ENCODE peak calls at places on chromosome X, in six cellular contexts. X is suprapubic skin, S is SK-N-SH, C is HepG2, A is stomach, I is K562. D is an unnamed sample.

GRCh38 chrX:66638591-66639500 is at the start of gene EDA2R:
- DNase-seq in X (no peak), S (peak), C (peak), A (no peak), I (no peak), D (peak)

GRCh38 chrX:8914636-8915035 is 113.5 kb upstream of the FAM9A start:
- DNase-seq in X (no peak), S (no peak), C (no peak), A (no peak), I (no peak), D (no peak)

GRCh38 chrX:39813631-39814246 is 284.0 kb downstream of the BCOR start:
- DNase-seq in X (peak), S (peak), C (no peak), A (peak), I (no peak), D (peak)

GRCh38 chrX:119045884-119046283 is 26.9 kb upstream of the CT47C1 start:
- DNase-seq in X (no peak), S (no peak), C (no peak), A (no peak), I (no peak), D (no peak)

GRCh38 chrX:119118780-119119395 is 8.7 kb downstream of the KIAA1210 start:
- DNase-seq in X (no peak), S (peak), C (peak), A (peak), I (peak), D (peak)

GRCh38 chrX:26851981-26852380 is 611.2 kb downstream of the PPP4R3C start:
- DNase-seq in X (no peak), S (no peak), C (peak), A (no peak), I (no peak), D (no peak)

GRCh38 chrX:19571708-19572107 is 56.4 kb upstream of the MAP3K15 start:
- DNase-seq in X (no peak), S (no peak), C (no peak), A (no peak), I (no peak), D (no peak)

GRCh38 chrX:132393090-132393884 is 95.6 kb downstream of the MBNL3 start:
- DNase-seq in X (no peak), S (no peak), C (no peak), A (no peak), I (no peak), D (no peak)

GRCh38 chrX:74422576-74423288 is 1.4 kb downstream of the SLC16A2 start:
- DNase-seq in X (peak), S (peak), C (peak), A (peak), I (no peak), D (peak)

GRCh38 chrX:150692837-150693781 is at the start of gene MTMR1:
- DNase-seq in X (peak), S (peak), C (no peak), A (peak), I (peak), D (peak)

GRCh38 chrX:41334866-41335589 is 1.1 kb downstream of the DDX3X start:
- DNase-seq in X (peak), S (peak), C (no peak), A (peak), I (peak), D (peak)
- TF ChIP-seq POLR2AphosphoS5 in X (no peak), S (no peak), C (no peak), A (no peak), I (peak), D (no peak)

GRCh38 chrX:153878285-153878779 is 7.6 kb downstream of the L1CAM start:
- DNase-seq in X (no peak), S (peak), C (no peak), A (no peak), I (no peak), D (no peak)

GRCh38 chrX:153880440-153880815 is 5.5 kb downstream of the L1CAM start:
- DNase-seq in X (no peak), S (peak), C (no peak), A (no peak), I (no peak), D (no peak)

GRCh38 chrX:153879741-153880439 is 6.1 kb downstream of the L1CAM start:
- DNase-seq in X (no peak), S (no peak), C (no peak), A (no peak), I (no peak), D (no peak)

GRCh38 chrX:153877571-153878261 is 8.3 kb downstream of the L1CAM start:
- DNase-seq in X (no peak), S (no peak), C (no peak), A (no peak), I (no peak), D (no peak)

DNA sequence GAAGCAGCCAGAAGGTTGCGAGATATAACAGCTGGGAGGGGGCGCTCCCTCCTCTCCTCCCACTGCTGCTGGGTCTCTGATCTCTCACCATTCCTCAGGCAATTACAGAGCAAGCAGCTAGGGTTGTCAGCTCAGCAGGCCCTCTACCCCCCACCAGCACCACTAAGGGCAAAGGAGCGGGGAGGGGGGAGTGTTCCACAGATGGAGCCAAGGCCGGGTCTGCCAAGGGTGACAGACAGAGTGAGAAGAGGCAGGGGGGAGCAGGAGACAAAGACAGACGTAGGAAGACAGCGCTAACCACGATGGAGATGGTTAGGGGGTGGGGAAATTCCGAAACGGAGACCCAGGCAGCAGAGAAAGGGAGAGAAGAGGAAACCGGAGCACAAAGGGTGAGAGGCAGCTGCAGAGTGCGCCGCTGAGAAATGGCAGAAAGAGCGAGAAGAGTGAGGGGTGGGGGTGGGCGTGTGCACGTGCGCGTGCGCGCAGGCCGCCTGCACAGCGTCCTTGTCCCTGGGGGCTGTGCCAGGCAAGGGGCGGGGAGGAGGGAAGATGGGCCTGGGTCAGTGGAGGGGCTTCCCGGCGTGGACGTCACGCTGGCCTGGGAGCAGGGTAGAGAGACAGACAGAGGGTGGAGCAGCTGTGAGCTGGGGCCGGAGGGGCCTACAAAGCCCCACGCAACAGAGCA is 6.9 kb downstream of the L1CAM start:
- DNase-seq in X (no peak), S (peak), C (no peak), A (no peak), I (no peak), D (no peak)
- TF ChIP-seq EP300 in X (no peak), S (no peak), C (no peak), A (no peak), I (no peak), D (no peak)

GRCh38 chrX:2694868-2695267 is 3.8 kb downstream of the CD99 start:
- DNase-seq in X (no peak), S (no peak), C (no peak), A (no peak), I (no peak), D (no peak)
- TF ChIP-seq POLR2AphosphoS5 in X (no peak), S (no peak), C (no peak), A (no peak), I (no peak), D (peak)

GRCh38 chrX:10041383-10041782 is 74.2 kb downstream of the CLDN34 start:
- DNase-seq in X (no peak), S (no peak), C (no peak), A (no peak), I (no peak), D (no peak)
- TF ChIP-seq EP300 in X (no peak), S (no peak), C (no peak), A (no peak), I (no peak), D (no peak)

DNA sequence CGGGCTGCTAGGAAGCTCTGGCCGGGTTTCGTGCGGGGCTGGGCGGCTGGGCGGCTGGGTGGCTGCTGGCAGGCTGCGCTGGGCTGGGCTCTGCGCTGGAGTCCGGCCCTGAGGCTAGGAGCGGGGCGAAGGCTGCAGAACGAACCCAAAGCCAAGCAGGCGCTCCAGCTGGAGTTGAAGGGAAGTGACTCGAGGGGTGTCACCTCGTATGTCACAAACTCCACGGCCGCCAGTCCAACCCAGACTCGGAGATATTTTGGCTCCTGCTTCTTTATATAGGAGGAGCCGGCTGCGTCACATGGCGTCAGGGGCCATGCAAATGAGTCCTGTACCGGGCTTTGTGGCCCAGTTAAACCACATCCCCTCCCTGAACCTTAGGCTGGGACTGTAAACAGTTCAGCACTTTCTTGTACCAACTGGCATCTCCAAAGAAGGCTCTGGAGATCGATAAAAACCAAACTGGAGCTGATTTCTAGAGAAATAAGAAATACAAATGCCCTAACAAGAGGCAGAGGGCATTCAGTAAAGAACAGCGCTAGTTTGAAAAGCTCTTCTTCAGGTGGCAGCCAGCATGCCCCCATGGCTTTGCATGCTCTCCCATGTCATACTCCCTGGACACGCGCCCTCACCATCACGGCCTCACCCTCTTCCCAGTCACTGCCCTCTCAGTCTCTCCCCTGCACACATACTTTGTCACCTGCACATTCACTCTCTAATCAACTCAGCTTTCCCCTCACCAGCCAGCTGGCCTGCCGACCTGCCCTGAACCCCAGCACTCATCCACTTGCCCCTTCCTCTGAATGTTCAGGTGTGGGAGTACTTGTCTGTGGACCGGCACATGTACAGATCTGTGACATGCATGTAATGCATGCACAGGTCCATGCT is 58.5 kb downstream of the TSC22D3 start:
- DNase-seq in X (peak), S (peak), C (no peak), A (peak), I (no peak), D (peak)
- TF ChIP-seq POLR2AphosphoS5 in X (peak), S (peak), C (no peak), A (peak), I (no peak), D (peak)

DNA sequence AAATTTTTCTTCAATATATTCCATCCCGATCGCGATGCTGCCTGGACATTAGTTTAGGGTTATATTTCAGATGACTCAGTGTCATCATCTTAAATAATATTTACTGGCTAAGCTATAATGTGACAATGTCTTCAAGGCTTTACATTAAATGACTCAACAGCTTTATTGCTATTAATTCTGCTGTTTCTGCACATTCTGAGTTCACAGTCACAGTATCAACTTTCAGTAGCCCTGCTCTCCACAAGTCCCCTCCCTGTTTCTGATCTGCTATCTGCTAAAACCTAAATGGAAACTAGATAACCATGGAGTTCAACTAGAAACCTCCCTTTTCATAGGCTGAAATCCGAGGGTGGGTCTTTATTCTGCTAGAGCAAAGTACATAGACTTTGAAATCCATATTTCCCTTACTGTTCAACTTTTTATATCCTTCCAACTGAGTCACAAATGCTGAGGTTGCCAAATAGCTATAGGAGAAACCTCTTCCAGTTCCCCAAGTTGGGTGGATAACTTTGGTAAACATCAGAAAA is 5.4 kb upstream of the ACE2 start:
- DNase-seq in X (no peak), S (no peak), C (no peak), A (no peak), I (no peak), D (no peak)
- TF ChIP-seq EP300 in X (no peak), S (no peak), C (no peak), A (no peak), I (no peak), D (no peak)

GRCh38 chrX:53084043-53084570 is 1.9 kb downstream of the TSPYL2 start:
- DNase-seq in X (no peak), S (no peak), C (no peak), A (no peak), I (no peak), D (no peak)
- TF ChIP-seq POLR2AphosphoS5 in X (no peak), S (no peak), C (no peak), A (no peak), I (no peak), D (no peak)